ENCODE peak calls at places on chromosomes 12 and 14, in seven cellular contexts. X is GM12891; W is epithelial cell of esophagus; C is NCI-H1105; M is stimulated activated CD8-positive, alpha-beta memory T cell treated with anti-CD3 and anti-CD28 coated beads, Interleukin-12 subunit alpha, Interleukin-12 subunit beta, amount 100 ng/mL, for 1 hour; T is T-helper 9 cell; G is fibroblast of mammary gland. E is an unnamed sample.

GRCh38 chr14:103623883-103624482 is 5.0 kb upstream of the KLC1 start:
- DNase-seq in M (no peak), W (no peak), T (no peak), G (no peak), C (no peak), X (no peak), E (no peak)

GRCh38 chr12:89707992-89708792 is 446 bp downstream of the ATP2B1 start:
- DNase-seq in C (peak), T (peak), G (no peak), W (peak), M (no peak), X (no peak), E (peak)

GRCh38 chr14:60654303-60654925 is 5.1 kb upstream of the SIX1 start:
- DNase-seq in X (no peak), G (peak), M (no peak), C (no peak), T (no peak), W (no peak), E (peak)

GRCh38 chr14:64760146-64760755 is 56.0 kb downstream of the PLEKHG3 start:
- DNase-seq in G (peak), W (peak), M (peak), X (peak), C (no peak), T (peak), E (peak)

GRCh38 chr12:48189331-48190125 is 6.1 kb downstream of the CCDC184 start:
- DNase-seq in X (no peak), M (peak), C (peak), T (peak), G (peak), W (peak), E (peak)

GRCh38 chr14:31955941-31956579 is 121.0 kb upstream of the ARHGAP5 start:
- DNase-seq in G (no peak), M (no peak), T (no peak), X (no peak), C (no peak), W (peak), E (no peak)

GRCh38 chr12:57889541-57889989 is 43.0 kb upstream of the CTDSP2 start:
- DNase-seq in T (no peak), M (no peak), G (peak), X (no peak), C (no peak), W (peak), E (no peak)

GRCh38 chr12:93191461-93191860 is 186.3 kb upstream of the NUDT4 start:
- DNase-seq in M (no peak), C (no peak), X (no peak), W (no peak), G (no peak), T (no peak), E (no peak)

GRCh38 chr14:103854822-103855733 is 7.7 kb upstream of the PPP1R13B start:
- DNase-seq in T (no peak), X (no peak), M (no peak), G (no peak), W (peak), C (peak), E (peak)

GRCh38 chr12:49588761-49589516 is 16.5 kb downstream of the FAM186B start:
- DNase-seq in M (no peak), W (peak), C (no peak), G (peak), T (no peak), X (no peak), E (no peak)

GRCh38 chr12:109052097-109052414 is 320 bp upstream of the USP30 start:
- DNase-seq in C (no peak), T (no peak), W (no peak), G (no peak), X (no peak), M (no peak), E (no peak)

GRCh38 chr14:103123634-103124500 is 606 bp downstream of the TNFAIP2 start:
- DNase-seq in M (no peak), C (no peak), W (peak), T (no peak), G (peak), X (peak), E (peak)

GRCh38 chr12:61188801-61189595 is 1071.2 kb upstream of the USP15 start:
- DNase-seq in G (no peak), W (peak), X (no peak), M (no peak), T (no peak), C (no peak), E (no peak)

GRCh38 chr12:113070117-113070906 is 13.8 kb downstream of the DTX1 start:
- DNase-seq in G (no peak), T (no peak), W (no peak), X (peak), M (no peak), C (no peak), E (no peak)

GRCh38 chr12:107605293-107605692 is 80.3 kb upstream of the PWP1 start:
- DNase-seq in C (no peak), W (no peak), X (no peak), T (no peak), G (no peak), M (no peak), E (no peak)

GRCh38 chr12:105233045-105233905 is 2.7 kb downstream of the APPL2 start:
- DNase-seq in X (no peak), T (no peak), W (no peak), M (no peak), C (no peak), G (peak), E (no peak)

GRCh38 chr12:57627504-57628279 is 5.3 kb downstream of the B4GALNT1 start:
- DNase-seq in M (no peak), C (no peak), T (no peak), W (no peak), G (no peak), X (no peak), E (no peak)

GRCh38 chr12:2092890-2093289 is 40.1 kb downstream of the CACNA1C start:
- DNase-seq in M (no peak), W (no peak), C (no peak), G (no peak), X (no peak), T (no peak), E (no peak)

GRCh38 chr12:24851341-24851740 is 97.6 kb downstream of the BCAT1 start:
- DNase-seq in C (no peak), X (no peak), T (no peak), W (no peak), M (no peak), G (no peak), E (no peak)

GRCh38 chr12:81800298-81801148 is 41.4 kb upstream of the PPFIA2 start:
- DNase-seq in X (no peak), C (no peak), T (no peak), M (no peak), W (peak), G (peak), E (no peak)

GRCh38 chr14:35196571-35196970 is 74.2 kb downstream of the PRORP start:
- DNase-seq in C (no peak), G (peak), T (no peak), X (no peak), W (peak), M (no peak), E (no peak)

GRCh38 chr12:61956545-61956944 is 303.7 kb upstream of the USP15 start:
- DNase-seq in X (no peak), W (no peak), T (no peak), M (no peak), G (no peak), C (no peak), E (no peak)

GRCh38 chr14:104843006-104843405 is 22.1 kb upstream of the CEP170B start:
- DNase-seq in C (no peak), X (no peak), G (no peak), W (no peak), M (no peak), T (no peak), E (no peak)

GRCh38 chr12:109741286-109741969 is 27.8 kb downstream of the FAM222A start:
- DNase-seq in X (no peak), C (no peak), M (no peak), T (no peak), W (no peak), G (no peak), E (no peak)

GRCh38 chr12:104011265-104011664 is 38.7 kb downstream of the GLT8D2 start:
- DNase-seq in C (no peak), M (no peak), W (peak), G (peak), T (no peak), X (no peak), E (peak)

GRCh38 chr12:104370989-104371870 is 67.7 kb downstream of the EID3 start:
- DNase-seq in W (peak), G (peak), T (no peak), M (no peak), X (no peak), C (no peak), E (peak)

GRCh38 chr12:57171668-57172067 is 24.2 kb upstream of the LRP1-AS start:
- DNase-seq in T (no peak), G (peak), C (no peak), M (no peak), W (no peak), X (no peak), E (no peak)

GRCh38 chr12:115983226-115983798 is 294.2 kb downstream of the MED13L start:
- DNase-seq in W (peak), T (no peak), C (no peak), G (peak), X (no peak), M (no peak), E (peak)